ENCODE peak calls at places on chromosomes 11 and 22, in eight cellular contexts. X, G, B, E, T, C, Q and N are unnamed samples.

GRCh38 chr22:36079041-36079440 is 50.4 kb upstream of the RBFOX2 start:
- DNase-seq in X (no peak), G (no peak), B (no peak), E (no peak), T (no peak), C (no peak), Q (no peak), N (no peak)

GRCh38 chr22:49212466-49212865 is 615.2 kb downstream of the BRD1 start:
- DNase-seq in X (no peak), G (no peak), B (no peak), E (no peak), T (no peak), C (no peak), Q (no peak), N (no peak)

GRCh38 chr11:34204396-34205279 is 99.2 kb downstream of the NAT10 start:
- DNase-seq in X (no peak), G (no peak), B (no peak), E (no peak), T (no peak), C (peak), Q (no peak), N (no peak)

GRCh38 chr11:18721576-18722292 is 4.3 kb downstream of the IGSF22 start:
- DNase-seq in X (peak), G (no peak), B (no peak), E (no peak), T (peak), C (peak), Q (peak), N (no peak)

GRCh38 chr11:6864436-6864835 is 1.6 kb downstream of the OR10A2 start:
- DNase-seq in X (no peak), G (no peak), B (no peak), E (no peak), T (no peak), C (no peak), Q (no peak), N (no peak)

GRCh38 chr11:7977251-7977917 is 9.8 kb upstream of the EIF3F start:
- DNase-seq in X (no peak), G (peak), B (no peak), E (no peak), T (no peak), C (no peak), Q (peak), N (no peak)

GRCh38 chr11:116643521-116643920 is 129.3 kb downstream of the BUD13 start:
- DNase-seq in X (no peak), G (no peak), B (no peak), E (no peak), T (no peak), C (no peak), Q (no peak), N (no peak)

GRCh38 chr11:107259826-107260225 is 197.8 kb downstream of the CWF19L2 start:
- DNase-seq in X (no peak), G (no peak), B (no peak), E (no peak), T (peak), C (no peak), Q (peak), N (no peak)

GRCh38 chr22:39471421-39472141 is 14.8 kb downstream of the MGAT3 start:
- DNase-seq in X (no peak), G (no peak), B (no peak), E (no peak), T (peak), C (peak), Q (peak), N (no peak)

GRCh38 chr22:46714550-46714949 is 23.5 kb downstream of the CERK start:
- DNase-seq in X (no peak), G (no peak), B (no peak), E (no peak), T (no peak), C (no peak), Q (no peak), N (no peak)

GRCh38 chr22:35703861-35704584 is 13.6 kb upstream of the APOL5 start:
- DNase-seq in X (no peak), G (no peak), B (no peak), E (no peak), T (no peak), C (no peak), Q (no peak), N (no peak)

GRCh38 chr11:77039491-77040400 is 5.5 kb downstream of the B3GNT6 start:
- DNase-seq in X (peak), G (no peak), B (no peak), E (no peak), T (peak), C (peak), Q (no peak), N (no peak)

GRCh38 chr11:18452927-18453326 is 2.7 kb upstream of the LDHAL6A start:
- DNase-seq in X (no peak), G (no peak), B (no peak), E (no peak), T (no peak), C (no peak), Q (no peak), N (no peak)

GRCh38 chr11:72222106-72222891 is 2.3 kb upstream of the INPPL1 start:
- DNase-seq in X (no peak), G (no peak), B (no peak), E (no peak), T (peak), C (no peak), Q (peak), N (no peak)

GRCh38 chr11:22879615-22880014 is 19.3 kb upstream of the CCDC179 start:
- DNase-seq in X (no peak), G (no peak), B (no peak), E (no peak), T (peak), C (no peak), Q (no peak), N (no peak)

GRCh38 chr22:20052309-20053250 is 27.5 kb upstream of the DGCR8 start:
- DNase-seq in X (no peak), G (no peak), B (no peak), E (no peak), T (no peak), C (no peak), Q (no peak), N (no peak)

GRCh38 chr11:54558407-54558806 is 45.4 kb downstream of the OR4C46 start:
- DNase-seq in X (no peak), G (no peak), B (no peak), E (no peak), T (no peak), C (no peak), Q (no peak), N (no peak)

GRCh38 chr22:39437836-39438704 is 18.7 kb upstream of the MGAT3 start:
- DNase-seq in X (no peak), G (no peak), B (no peak), E (no peak), T (no peak), C (no peak), Q (no peak), N (no peak)

GRCh38 chr11:1298695-1299492 is 10.5 kb downstream of the TOLLIP start:
- DNase-seq in X (no peak), G (peak), B (no peak), E (no peak), T (peak), C (peak), Q (peak), N (no peak)

GRCh38 chr11:119727523-119728081 is 1.4 kb downstream of the NECTIN1 start:
- DNase-seq in X (no peak), G (no peak), B (no peak), E (no peak), T (peak), C (peak), Q (no peak), N (no peak)

GRCh38 chr22:39724390-39724789 is 153.8 kb downstream of the CACNA1I start:
- DNase-seq in X (no peak), G (no peak), B (no peak), E (no peak), T (no peak), C (no peak), Q (no peak), N (peak)